ENCODE peak calls at places on chromosomes 3 and 15, in four cellular contexts. J is brain microvascular endothelial cell, H is esophagus squamous epithelium, Y is uterus. T is an unnamed sample.
A peak's percentile ranks its signal among the peaks of the same experiment; 100 is the strongest.

GRCh38 chr3:29333520-29333919 is 52.6 kb downstream of the RBMS3 start:
- DNase-seq in Y (no peak), J (no peak), H (no peak), T (no peak)

GRCh38 chr3:38021196-38021595 is 8.2 kb downstream of the PLCD1 start:
- DNase-seq in Y (no peak), H (no peak), J (no peak), T (no peak)

GRCh38 chr15:33168444-33168843 is 26.1 kb downstream of the FMN1 start:
- DNase-seq in J (no peak), Y (no peak), H (no peak), T (no peak)

GRCh38 chr15:91970142-91970541 is 116.6 kb downstream of the SLCO3A1 start:
- DNase-seq in H (no peak), Y (peak; percentile 65), J (no peak), T (no peak)

GRCh38 chr3:168095611-168096209 is at the start of gene GOLIM4:
- DNase-seq in J (peak; percentile 96), Y (peak; percentile 93), H (peak; percentile 84), T (peak; percentile 25)

GRCh38 chr3:169964176-169964575 is 2.4 kb upstream of the SEC62 start:
- DNase-seq in J (peak; percentile 72), H (no peak), Y (no peak), T (no peak)

GRCh38 chr3:37138816-37139215 is 35.6 kb downstream of the LRRFIP2 start:
- DNase-seq in H (no peak), Y (no peak), J (no peak), T (no peak)

GRCh38 chr15:82305621-82306048 is 43.0 kb downstream of the SAXO2 start:
- DNase-seq in Y (no peak), H (no peak), J (no peak), T (no peak)

GRCh38 chr3:113954091-113954685 is 6.4 kb downstream of the ZDHHC23 start:
- DNase-seq in Y (no peak), J (no peak), H (no peak), T (no peak)

GRCh38 chr3:183253961-183254815 is 1.1 kb downstream of the B3GNT5 start:
- DNase-seq in J (no peak), Y (peak; percentile 38), H (no peak), T (no peak)

GRCh38 chr3:177816667-177817208 is 619.5 kb upstream of the TBL1XR1 start:
- DNase-seq in Y (no peak), H (no peak), J (peak; percentile 54), T (no peak)

GRCh38 chr3:162774613-162775100 is 1278.0 kb downstream of the OTOL1 start:
- DNase-seq in Y (no peak), H (no peak), J (no peak), T (no peak)

GRCh38 chr3:161415506-161416231 is 44.4 kb upstream of the SPTSSB start:
- DNase-seq in H (no peak), J (peak; percentile 86), Y (no peak), T (no peak)

GRCh38 chr15:49406352-49407118 is 16.5 kb upstream of the FGF7 start:
- DNase-seq in Y (no peak), H (no peak), J (no peak), T (no peak)

GRCh38 chr15:48696627-48697312 is 51.3 kb upstream of the FBN1 start:
- DNase-seq in H (no peak), J (peak; percentile 61), Y (no peak), T (no peak)

GRCh38 chr15:93955197-93955596 is 276.2 kb upstream of the MCTP2 start:
- DNase-seq in H (no peak), Y (no peak), J (no peak), T (no peak)

GRCh38 chr15:61051570-61052031 is 177.5 kb downstream of the RORA start:
- DNase-seq in Y (peak; percentile 58), J (peak; percentile 82), H (no peak), T (no peak)

GRCh38 chr3:140545756-140546155 is 132.1 kb upstream of the TRIM42 start:
- DNase-seq in H (no peak), J (no peak), Y (no peak), T (no peak)

GRCh38 chr3:51311055-51311454 is 74.0 kb upstream of the MANF start:
- DNase-seq in H (no peak), J (peak; percentile 15), Y (no peak), T (no peak)

GRCh38 chr15:88518903-88519302 is 27.6 kb downstream of the DET1 start:
- DNase-seq in J (no peak), Y (no peak), H (no peak), T (no peak)

DNA sequence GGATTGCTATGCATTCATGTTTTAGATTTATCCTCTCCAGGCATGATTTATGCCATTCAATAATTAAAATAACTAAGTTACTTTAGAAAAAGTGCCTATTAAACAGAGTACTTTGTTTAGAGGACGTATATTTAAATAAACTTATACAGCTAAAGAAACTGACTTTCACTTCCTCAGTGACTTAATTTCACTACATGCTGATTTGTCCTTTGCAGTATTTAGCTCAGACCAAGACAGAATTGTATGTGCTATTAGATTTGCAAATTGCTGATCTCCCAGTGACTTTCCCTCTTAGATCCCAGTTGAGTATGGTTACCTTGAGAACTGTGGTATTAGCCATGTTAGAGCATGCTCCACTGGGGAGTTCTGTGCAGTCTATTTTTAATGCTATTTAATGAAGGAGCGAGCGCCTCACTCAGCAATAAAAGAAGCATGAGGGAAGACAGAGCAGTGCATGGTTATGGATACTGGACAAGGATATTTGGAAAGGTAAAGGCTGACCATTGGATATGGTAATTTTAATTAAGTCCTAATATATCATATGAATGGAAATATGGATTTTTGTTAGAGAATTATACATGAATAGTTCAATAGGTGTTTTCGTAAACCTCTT is 2.7 kb downstream of the ARPP21 start:
- DNase-seq in J (no peak), Y (no peak), H (no peak), T (no peak)
- H3K27me3 ChIP-seq in J (no peaks in the 10 kb centered on the region), Y (peaks cover 18% of the 10 kb centered on the region), H (peaks cover 2% of the 10 kb centered on the region), T (no peaks in the 10 kb centered on the region)

GRCh38 chr3:27729325-27729724 is 7.2 kb upstream of the EOMES start:
- DNase-seq in Y (no peak), H (no peak), J (no peak), T (no peak)
- H3K27me3 ChIP-seq in Y (peaks cover 62% of the 10 kb centered on the region), H (peaks cover 66% of the 10 kb centered on the region), J (peaks cover 83% of the 10 kb centered on the region), T (peaks cover 51% of the 10 kb centered on the region)

GRCh38 chr3:165682734-165683133 is 154.5 kb downstream of the BCHE start:
- DNase-seq in H (no peak), J (no peak), Y (no peak), T (no peak)
- H3K27me3 ChIP-seq in H (no peaks in the 10 kb centered on the region), J (no peaks in the 10 kb centered on the region), Y (no peaks in the 10 kb centered on the region), T (no peaks in the 10 kb centered on the region)

DNA sequence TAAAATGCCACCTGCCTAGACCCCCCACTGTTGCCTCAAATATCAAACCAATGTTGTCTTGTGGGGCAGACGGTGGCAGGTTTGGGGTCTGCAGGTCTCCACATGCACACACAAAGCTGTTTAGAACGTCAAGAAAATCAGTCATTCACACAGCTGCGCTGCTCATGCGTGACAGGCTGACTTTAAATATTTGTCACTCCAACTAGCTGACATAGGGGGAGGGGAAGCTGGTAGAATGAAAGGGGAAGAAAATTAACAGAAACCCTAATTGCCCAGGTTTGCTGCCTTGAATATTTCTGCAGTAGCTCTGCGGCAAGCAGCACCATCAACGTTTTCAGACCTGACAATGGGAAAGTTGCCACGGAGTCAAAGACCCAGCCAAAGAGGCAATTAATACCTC is 201.8 kb downstream of the ABHD5 start:
- DNase-seq in Y (no peak), J (no peak), H (no peak), T (no peak)
- H3K27me3 ChIP-seq in Y (no peaks in the 10 kb centered on the region), J (no peaks in the 10 kb centered on the region), H (no peaks in the 10 kb centered on the region), T (peaks cover 16% of the 10 kb centered on the region)

T was measured in CD8-positive, alpha-beta T cell.